ENCODE peak calls at places on chromosomes 3 and 15, in nine cellular contexts. One of them, this sample, is unnamed.

GRCh38 chr3:8970971-8971589 is 7.8 kb upstream of the RAD18 start:
- DNase-seq in occipital lobe: peak
- DNase-seq in cardiac muscle cell: peak
- DNase-seq in right atrium auricular region: peak
- DNase-seq in NCI-H1930: peak
- DNase-seq in NCI-H146: peak
- DNase-seq in HFFc6: peak
- DNase-seq in stimulated activated CD8-positive, alpha-beta memory T cell treated with anti-CD3 and anti-CD28 coated beads, Interleukin-7, amount 100 ng/mL, for 1 hour: peak
- DNase-seq in left ventricle myocardium inferior: no peak
- DNase-seq in this sample: no peak

GRCh38 chr15:93089855-93090305 is 869 bp upstream of the RGMA start:
- DNase-seq in occipital lobe: no peak
- DNase-seq in cardiac muscle cell: peak
- DNase-seq in right atrium auricular region: no peak
- DNase-seq in NCI-H1930: no peak
- DNase-seq in NCI-H146: peak
- DNase-seq in HFFc6: no peak
- DNase-seq in stimulated activated CD8-positive, alpha-beta memory T cell treated with anti-CD3 and anti-CD28 coated beads, Interleukin-7, amount 100 ng/mL, for 1 hour: no peak
- DNase-seq in left ventricle myocardium inferior: peak
- DNase-seq in this sample: no peak

GRCh38 chr3:34882764-34883163 is 756.6 kb upstream of the ARPP21 start:
- DNase-seq in occipital lobe: no peak
- DNase-seq in cardiac muscle cell: peak
- DNase-seq in right atrium auricular region: no peak
- DNase-seq in NCI-H1930: no peak
- DNase-seq in NCI-H146: no peak
- DNase-seq in HFFc6: no peak
- DNase-seq in stimulated activated CD8-positive, alpha-beta memory T cell treated with anti-CD3 and anti-CD28 coated beads, Interleukin-7, amount 100 ng/mL, for 1 hour: no peak
- DNase-seq in left ventricle myocardium inferior: no peak
- DNase-seq in this sample: no peak

GRCh38 chr3:61199843-61200242 is 51.4 kb downstream of the FHIT start:
- DNase-seq in occipital lobe: no peak
- DNase-seq in cardiac muscle cell: no peak
- DNase-seq in right atrium auricular region: no peak
- DNase-seq in NCI-H1930: no peak
- DNase-seq in NCI-H146: no peak
- DNase-seq in HFFc6: no peak
- DNase-seq in stimulated activated CD8-positive, alpha-beta memory T cell treated with anti-CD3 and anti-CD28 coated beads, Interleukin-7, amount 100 ng/mL, for 1 hour: no peak
- DNase-seq in left ventricle myocardium inferior: no peak
- DNase-seq in this sample: no peak

GRCh38 chr3:161347726-161348125 is 23.6 kb downstream of the SPTSSB start:
- DNase-seq in occipital lobe: no peak
- DNase-seq in cardiac muscle cell: no peak
- DNase-seq in right atrium auricular region: no peak
- DNase-seq in NCI-H1930: no peak
- DNase-seq in NCI-H146: no peak
- DNase-seq in HFFc6: no peak
- DNase-seq in stimulated activated CD8-positive, alpha-beta memory T cell treated with anti-CD3 and anti-CD28 coated beads, Interleukin-7, amount 100 ng/mL, for 1 hour: no peak
- DNase-seq in left ventricle myocardium inferior: no peak
- DNase-seq in this sample: no peak

GRCh38 chr3:82641701-82642100 is 880.3 kb upstream of the GBE1 start:
- DNase-seq in occipital lobe: no peak
- DNase-seq in cardiac muscle cell: no peak
- DNase-seq in right atrium auricular region: no peak
- DNase-seq in NCI-H1930: no peak
- DNase-seq in NCI-H146: no peak
- DNase-seq in HFFc6: no peak
- DNase-seq in stimulated activated CD8-positive, alpha-beta memory T cell treated with anti-CD3 and anti-CD28 coated beads, Interleukin-7, amount 100 ng/mL, for 1 hour: no peak
- DNase-seq in left ventricle myocardium inferior: no peak
- DNase-seq in this sample: no peak

GRCh38 chr3:76308541-76308940 is 523.2 kb upstream of the ZNF717 start:
- DNase-seq in occipital lobe: no peak
- DNase-seq in cardiac muscle cell: no peak
- DNase-seq in right atrium auricular region: no peak
- DNase-seq in NCI-H1930: no peak
- DNase-seq in NCI-H146: no peak
- DNase-seq in HFFc6: no peak
- DNase-seq in stimulated activated CD8-positive, alpha-beta memory T cell treated with anti-CD3 and anti-CD28 coated beads, Interleukin-7, amount 100 ng/mL, for 1 hour: no peak
- DNase-seq in left ventricle myocardium inferior: no peak
- DNase-seq in this sample: peak

GRCh38 chr3:27325419-27325818 is 43.8 kb downstream of the NEK10 start:
- DNase-seq in occipital lobe: no peak
- DNase-seq in cardiac muscle cell: no peak
- DNase-seq in right atrium auricular region: no peak
- DNase-seq in NCI-H1930: no peak
- DNase-seq in NCI-H146: no peak
- DNase-seq in HFFc6: no peak
- DNase-seq in stimulated activated CD8-positive, alpha-beta memory T cell treated with anti-CD3 and anti-CD28 coated beads, Interleukin-7, amount 100 ng/mL, for 1 hour: no peak
- DNase-seq in left ventricle myocardium inferior: no peak
- DNase-seq in this sample: no peak

GRCh38 chr15:76903251-76903681 is 1.9 kb downstream of the SCAPER start:
- DNase-seq in occipital lobe: no peak
- DNase-seq in cardiac muscle cell: peak
- DNase-seq in right atrium auricular region: no peak
- DNase-seq in NCI-H1930: no peak
- DNase-seq in NCI-H146: peak
- DNase-seq in HFFc6: peak
- DNase-seq in stimulated activated CD8-positive, alpha-beta memory T cell treated with anti-CD3 and anti-CD28 coated beads, Interleukin-7, amount 100 ng/mL, for 1 hour: no peak
- DNase-seq in left ventricle myocardium inferior: no peak
- DNase-seq in this sample: peak

GRCh38 chr3:195566797-195567196 is 16.9 kb downstream of the APOD start:
- DNase-seq in occipital lobe: no peak
- DNase-seq in cardiac muscle cell: no peak
- DNase-seq in right atrium auricular region: no peak
- DNase-seq in NCI-H1930: no peak
- DNase-seq in NCI-H146: peak
- DNase-seq in HFFc6: no peak
- DNase-seq in stimulated activated CD8-positive, alpha-beta memory T cell treated with anti-CD3 and anti-CD28 coated beads, Interleukin-7, amount 100 ng/mL, for 1 hour: no peak
- DNase-seq in left ventricle myocardium inferior: no peak
- DNase-seq in this sample: no peak

GRCh38 chr3:133548090-133548489 is 25.4 kb upstream of the CDV3 start:
- DNase-seq in occipital lobe: no peak
- DNase-seq in cardiac muscle cell: no peak
- DNase-seq in right atrium auricular region: no peak
- DNase-seq in NCI-H1930: no peak
- DNase-seq in NCI-H146: no peak
- DNase-seq in HFFc6: no peak
- DNase-seq in stimulated activated CD8-positive, alpha-beta memory T cell treated with anti-CD3 and anti-CD28 coated beads, Interleukin-7, amount 100 ng/mL, for 1 hour: no peak
- DNase-seq in left ventricle myocardium inferior: no peak
- DNase-seq in this sample: no peak

GRCh38 chr3:157447026-157447694 is 10.5 kb downstream of the PTX3 start:
- DNase-seq in occipital lobe: no peak
- DNase-seq in cardiac muscle cell: no peak
- DNase-seq in right atrium auricular region: no peak
- DNase-seq in NCI-H1930: no peak
- DNase-seq in NCI-H146: no peak
- DNase-seq in HFFc6: peak
- DNase-seq in stimulated activated CD8-positive, alpha-beta memory T cell treated with anti-CD3 and anti-CD28 coated beads, Interleukin-7, amount 100 ng/mL, for 1 hour: no peak
- DNase-seq in left ventricle myocardium inferior: no peak
- DNase-seq in this sample: no peak

GRCh38 chr3:134708025-134708597 is 57.3 kb upstream of the KY start:
- DNase-seq in occipital lobe: no peak
- DNase-seq in cardiac muscle cell: no peak
- DNase-seq in right atrium auricular region: peak
- DNase-seq in NCI-H1930: no peak
- DNase-seq in NCI-H146: no peak
- DNase-seq in HFFc6: no peak
- DNase-seq in stimulated activated CD8-positive, alpha-beta memory T cell treated with anti-CD3 and anti-CD28 coated beads, Interleukin-7, amount 100 ng/mL, for 1 hour: no peak
- DNase-seq in left ventricle myocardium inferior: no peak
- DNase-seq in this sample: no peak

GRCh38 chr3:114128231-114128630 is 50.6 kb downstream of the DRD3 start:
- DNase-seq in occipital lobe: no peak
- DNase-seq in cardiac muscle cell: no peak
- DNase-seq in right atrium auricular region: no peak
- DNase-seq in NCI-H1930: no peak
- DNase-seq in NCI-H146: no peak
- DNase-seq in HFFc6: peak
- DNase-seq in stimulated activated CD8-positive, alpha-beta memory T cell treated with anti-CD3 and anti-CD28 coated beads, Interleukin-7, amount 100 ng/mL, for 1 hour: no peak
- DNase-seq in left ventricle myocardium inferior: no peak
- DNase-seq in this sample: no peak